ENCODE peak calls at places on chromosomes 13 and 19, in five cellular contexts. W is fibroblast of pulmonary artery; V is hypothalamus; T is naive thymus-derived CD8-positive, alpha-beta T cell; R is renal cortical epithelial cell. Z is an unnamed sample.

GRCh38 chr13:76012091-76012721 is 376.1 kb downstream of the LMO7 start:
- DNase-seq in W (peak; percentile 32), V (no peak), T (no peak), R (peak; percentile 85), Z (no peak)

GRCh38 chr19:19860756-19861390 is 4.8 kb upstream of the ZNF253 start:
- DNase-seq in W (no peak), V (no peak), T (peak; percentile 90), R (no peak), Z (no peak)

GRCh38 chr19:55526216-55527196 is 10.4 kb downstream of the SBK2 start:
- DNase-seq in W (peak; percentile 83), V (no peak), T (no peak), R (peak; percentile 55), Z (peak; percentile 59)

GRCh38 chr13:112727581-112727980 is 37.7 kb downstream of the ATP11A start:
- DNase-seq in W (no peak), V (no peak), T (no peak), R (no peak), Z (no peak)

GRCh38 chr19:32403291-32403995 is 2.1 kb upstream of the DPY19L3 start:
- DNase-seq in W (no peak), V (no peak), T (no peak), R (no peak), Z (no peak)

GRCh38 chr13:61728468-61728867 is 312.8 kb upstream of the PCDH20 start:
- DNase-seq in W (peak; percentile 79), V (no peak), T (no peak), R (peak; percentile 59), Z (peak; percentile 3)

GRCh38 chr19:3062165-3063105 is at the start of gene TLE5:
- DNase-seq in W (peak; percentile 47), V (peak; percentile 20), T (peak; percentile 86), R (no peak), Z (peak; percentile 28)

GRCh38 chr19:55638864-55639359 is 1.9 kb upstream of the ZNF580 start:
- DNase-seq in W (peak; percentile 49), V (no peak), T (peak; percentile 77), R (no peak), Z (no peak)

GRCh38 chr19:44530777-44531176 is 1.3 kb upstream of the CEACAM20 start:
- DNase-seq in W (peak; percentile 55), V (no peak), T (no peak), R (no peak), Z (peak; percentile 16)